ENCODE peak calls at places on chromosomes 16 and 17, in eight cellular contexts. G is esophagus muscularis mucosa, W is IMR-90, C is glutamatergic neuron, N is SK-N-SH, I is psoas muscle, U is mucosa of descending colon, V is breast epithelium. M is an unnamed sample.

GRCh38 chr16:76654421-76654820 is 377.2 kb downstream of the CNTNAP4 start:
- DNase-seq in W (no peak), C (no peak), N (no peak), G (no peak), U (no peak), I (no peak), V (no peak), M (no peak)

GRCh38 chr16:23635958-23636357 is 5.2 kb downstream of the PALB2 start:
- DNase-seq in N (no peak), C (no peak), G (no peak), I (no peak), U (no peak), V (no peak), W (no peak), M (no peak)

GRCh38 chr17:47244697-47245096 is 8.9 kb upstream of the ITGB3 start:
- DNase-seq in C (no peak), I (no peak), G (no peak), U (no peak), V (no peak), W (peak; percentile 33), N (no peak), M (no peak)

GRCh38 chr16:3980311-3981111 is 100.0 kb upstream of the CREBBP start:
- DNase-seq in C (no peak), I (no peak), G (no peak), U (no peak), W (peak; percentile 82), N (peak; percentile 59), V (no peak), M (no peak)

GRCh38 chr16:89031715-89032659 is 55.0 kb upstream of the CBFA2T3 start:
- DNase-seq in V (peak; percentile 40), N (no peak), W (no peak), G (no peak), C (no peak), U (peak; percentile 74), I (peak; percentile 12), M (peak; percentile 42)

GRCh38 chr17:82178499-82179290 is 33.9 kb downstream of the CCDC57 start:
- DNase-seq in U (peak; percentile 39), I (no peak), N (no peak), C (no peak), W (no peak), V (no peak), G (no peak), M (no peak)

GRCh38 chr17:57104461-57105175 is 19.6 kb downstream of the AKAP1 start:
- DNase-seq in W (peak; percentile 58), N (no peak), I (no peak), G (no peak), U (no peak), C (no peak), V (no peak), M (no peak)

GRCh38 chr17:72782985-72783701 is 309.3 kb downstream of the SLC39A11 start:
- DNase-seq in C (no peak), N (peak; percentile 58), G (no peak), W (no peak), V (no peak), I (no peak), U (no peak), M (no peak)

GRCh38 chr16:74667215-74667765 is 613 bp upstream of the RFWD3 start:
- DNase-seq in G (no peak), W (peak; percentile 3), I (no peak), C (peak; percentile 35), U (no peak), N (peak; percentile 24), V (peak; percentile 24), M (no peak)

DNA sequence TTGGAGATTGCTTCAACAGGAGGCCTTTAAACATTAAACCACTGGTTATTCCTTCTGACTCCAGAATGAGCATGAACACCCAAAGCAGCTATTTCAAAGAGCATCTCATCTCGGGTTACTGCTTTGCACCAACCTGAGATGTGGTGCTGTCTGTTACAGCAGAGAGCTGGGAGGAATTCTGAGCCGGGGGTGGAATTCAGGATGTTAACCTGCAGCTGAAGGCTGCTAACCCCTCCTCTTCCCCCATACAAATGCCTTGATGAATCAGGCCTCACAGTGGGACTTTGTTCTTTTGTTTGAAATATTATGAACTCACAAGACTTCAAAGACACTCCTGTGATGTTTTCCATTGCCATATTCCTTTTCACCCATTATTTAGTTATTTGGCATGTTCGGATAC is 113.1 kb downstream of the SHISA9 start:
- DNase-seq in W (no peak), N (no peak), C (no peak), I (no peak), U (no peak), G (no peak), V (no peak), M (no peak)
- TF ChIP-seq CTCF in W (no peak), N (no peak), C (no peak), I (no peak), U (no peak), G (no peak), V (no peak), M (no peak)

DNA sequence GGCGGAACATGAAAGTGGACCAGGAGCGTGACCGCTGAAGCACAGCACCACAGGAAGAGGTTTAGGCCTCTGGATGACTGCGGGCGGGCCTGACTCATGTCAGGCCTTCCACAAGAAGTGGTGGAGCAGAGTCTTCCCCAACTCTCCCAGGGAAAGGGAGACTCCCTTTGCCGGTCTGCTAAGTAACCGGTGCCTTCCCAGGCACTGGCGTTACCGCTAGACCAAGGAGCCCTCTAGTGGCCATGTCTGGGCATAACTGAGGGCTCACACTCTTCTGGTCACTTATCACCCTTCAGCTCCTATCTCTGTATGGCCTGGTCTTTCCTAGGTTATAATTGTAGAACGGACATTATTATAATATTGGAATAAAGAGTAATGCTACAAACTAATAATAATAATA is 1931.9 kb downstream of the TP53TG3F start:
- DNase-seq in V (no peak), I (peak; percentile 16), C (peak; percentile 17), G (no peak), W (peak; percentile 23), U (no peak), N (peak; percentile 33), M (peak; percentile 35)
- TF ChIP-seq CTCF in V (peak; percentile 31), I (peak; percentile 44), C (peak; percentile 13), G (no peak), W (peak; percentile 45), U (no peak), N (peak; percentile 89), M (no peak)

GRCh38 chr17:21288581-21289017 is 4.1 kb downstream of the MAP2K3 start:
- DNase-seq in C (no peak), W (no peak), I (no peak), G (no peak), N (no peak), U (peak; percentile 57), V (no peak), M (no peak)
- TF ChIP-seq CTCF in C (no peak), W (no peak), I (no peak), G (no peak), N (no peak), U (no peak), V (no peak), M (no peak)

DNA sequence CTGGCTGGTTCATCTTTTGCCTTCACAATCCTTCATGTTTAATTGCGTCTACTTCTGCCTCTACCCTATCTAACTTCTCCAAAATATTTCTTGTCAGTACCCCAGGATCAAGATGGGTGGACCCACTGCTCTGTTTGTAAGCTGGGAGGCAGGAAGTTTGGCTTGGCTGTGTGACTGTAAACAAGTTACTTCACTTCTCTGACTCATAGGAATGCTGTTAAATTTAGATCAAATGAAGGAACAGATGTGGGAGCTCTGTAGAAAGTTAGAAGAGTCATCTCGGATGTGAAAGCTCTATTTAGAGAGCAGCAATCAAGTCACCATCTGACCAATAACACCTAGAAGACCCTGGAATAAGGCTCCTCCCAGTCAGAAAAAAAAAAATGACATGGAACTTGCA is 55.2 kb upstream of the MRTFB start:
- DNase-seq in N (no peak), W (peak; percentile 90), I (no peak), U (no peak), V (no peak), G (no peak), C (no peak), M (no peak)
- TF ChIP-seq CTCF in N (no peak), W (no peak), I (peak; percentile 6), U (no peak), V (no peak), G (no peak), C (no peak), M (no peak)

GRCh38 chr17:17708816-17709215 is 27.6 kb downstream of the RAI1 start:
- DNase-seq in G (no peak), U (no peak), N (no peak), I (no peak), V (no peak), W (no peak), C (no peak), M (no peak)

GRCh38 chr17:17709815-17710321 is 28.6 kb downstream of the RAI1 start:
- DNase-seq in I (no peak), V (no peak), N (no peak), W (no peak), G (no peak), U (no peak), C (no peak), M (no peak)

GRCh38 chr17:17710728-17711541 is 29.7 kb downstream of the RAI1 start:
- DNase-seq in W (peak; percentile 93), U (peak; percentile 88), I (no peak), C (no peak), G (no peak), N (peak; percentile 52), V (peak; percentile 81), M (peak; percentile 93)

GRCh38 chr17:17711708-17712141 is 30.5 kb downstream of the RAI1 start:
- DNase-seq in C (no peak), I (no peak), W (no peak), U (no peak), N (peak; percentile 50), G (no peak), V (no peak), M (no peak)

GRCh38 chr17:17710355-17710727 is 29.1 kb downstream of the RAI1 start:
- DNase-seq in V (no peak), C (no peak), N (no peak), G (no peak), I (no peak), W (no peak), U (no peak), M (no peak)
- TF ChIP-seq CTCF in V (no peak), C (no peak), N (no peak), G (no peak), I (no peak), W (no peak), U (no peak), M (no peak)

GRCh38 chr17:16446338-16446983 is 31.1 kb downstream of the TRPV2 start:
- DNase-seq in C (no peak), W (no peak), U (peak; percentile 34), N (no peak), G (no peak), I (no peak), V (no peak), M (no peak)
- TF ChIP-seq CTCF in C (no peak), W (no peak), U (no peak), N (no peak), G (no peak), I (no peak), V (no peak), M (no peak)

GRCh38 chr16:17461951-17462729 is 8.6 kb downstream of the XYLT1 start:
- DNase-seq in I (no peak), C (no peak), G (no peak), V (no peak), N (no peak), W (no peak), U (peak; percentile 49), M (no peak)
- TF ChIP-seq CTCF in I (no peak), C (no peak), G (no peak), V (no peak), N (peak; percentile 11), W (no peak), U (no peak), M (no peak)

GRCh38 chr17:36535669-36536081 is 888 bp downstream of the PIGW start:
- DNase-seq in C (no peak), N (no peak), G (no peak), I (no peak), V (no peak), W (no peak), U (no peak), M (no peak)
- TF ChIP-seq CTCF in C (no peak), N (no peak), G (no peak), I (no peak), V (no peak), W (no peak), U (no peak), M (no peak)